ENCODE peak calls at places on chromosomes 1 and 21, in five cellular contexts. Q is ELR, T is neural crest cell, J is upper lobe of right lung, K is MCF 10A. X is an unnamed sample.

GRCh38 chr1:155648207-155649147 is 38.5 kb downstream of the MSTO1 start:
- DNase-seq in K (peak; percentile 97), T (no peak), J (no peak), Q (peak; percentile 93), X (no peak)

GRCh38 chr1:147762233-147763024 is 2.0 kb upstream of the GJA5 start:
- DNase-seq in K (no peak), T (no peak), Q (peak; percentile 10), J (no peak), X (no peak)

GRCh38 chr1:39808784-39809517 is 20.3 kb upstream of the BMP8B start:
- DNase-seq in Q (no peak), J (no peak), K (no peak), T (no peak), X (no peak)

GRCh38 chr1:160636076-160636475 is 10.8 kb downstream of the SLAMF1 start:
- DNase-seq in Q (no peak), T (no peak), J (no peak), K (no peak), X (no peak)

GRCh38 chr1:85368073-85368778 is 91.8 kb upstream of the BCL10 start:
- DNase-seq in K (no peak), T (no peak), J (no peak), Q (no peak), X (no peak)

GRCh38 chr1:89484097-89485038 is 40.3 kb upstream of the LRRC8B start:
- DNase-seq in T (no peak), K (no peak), J (no peak), Q (no peak), X (no peak)

GRCh38 chr1:30911061-30911954 is 2.8 kb upstream of the SDC3 start:
- DNase-seq in J (peak; percentile 92), Q (peak; percentile 85), K (peak; percentile 91), T (peak; percentile 88), X (peak; percentile 95)

GRCh38 chr1:236471096-236471495 is 52.7 kb upstream of the LGALS8 start:
- DNase-seq in T (no peak), Q (no peak), K (no peak), J (no peak), X (no peak)

GRCh38 chr1:8663090-8663802 is 154.2 kb downstream of the RERE start:
- DNase-seq in J (no peak), T (no peak), Q (no peak), K (no peak), X (no peak)

GRCh38 chr21:37710555-37711293 is 205.5 kb downstream of the KCNJ6 start:
- DNase-seq in J (no peak), K (no peak), T (no peak), Q (peak; percentile 45), X (no peak)

GRCh38 chr1:165644064-165644735 is 13.2 kb downstream of the MGST3 start:
- DNase-seq in J (no peak), T (no peak), Q (peak; percentile 66), K (peak; percentile 55), X (no peak)

GRCh38 chr1:226406401-226406881 is 1.5 kb downstream of the PARP1 start:
- DNase-seq in T (no peak), K (peak; percentile 81), Q (peak; percentile 68), J (no peak), X (peak; percentile 23)

GRCh38 chr1:153842006-153842471 is 66.8 kb downstream of the SLC27A3 start:
- DNase-seq in J (no peak), Q (peak; percentile 10), K (peak; percentile 18), T (no peak), X (no peak)

GRCh38 chr1:243421784-243422183 is 165.9 kb downstream of the SDCCAG8 start:
- DNase-seq in K (peak; percentile 66), T (no peak), J (no peak), Q (peak; percentile 64), X (no peak)

GRCh38 chr1:119285482-119285881 is 83.1 kb upstream of the HAO2 start:
- DNase-seq in K (peak; percentile 86), T (no peak), Q (peak; percentile 75), J (no peak), X (no peak)

GRCh38 chr21:37868896-37869295 is 47.4 kb downstream of the KCNJ6 start:
- DNase-seq in T (no peak), J (no peak), K (peak; percentile 42), Q (peak; percentile 82), X (no peak)

GRCh38 chr1:232439011-232439410 is 190.9 kb downstream of the SIPA1L2 start:
- DNase-seq in J (no peak), T (no peak), Q (no peak), K (no peak), X (no peak)

GRCh38 chr1:75170981-75171380 is 36.8 kb downstream of the LHX8 start:
- DNase-seq in T (no peak), J (no peak), K (no peak), Q (no peak), X (no peak)

GRCh38 chr1:5688479-5689077 is 303.6 kb downstream of the NPHP4 start:
- DNase-seq in Q (no peak), J (no peak), T (no peak), K (no peak), X (no peak)

GRCh38 chr1:54794401-54795099 is 6.6 kb downstream of the TTC22 start:
- DNase-seq in K (no peak), T (no peak), J (no peak), Q (peak; percentile 54), X (no peak)

GRCh38 chr21:42400525-42400924 is 3.2 kb upstream of the UBASH3A start:
- DNase-seq in K (peak; percentile 68), J (no peak), T (no peak), Q (peak; percentile 22), X (no peak)

GRCh38 chr1:242243472-242243871 is 244.6 kb upstream of the MAP1LC3C start:
- DNase-seq in K (peak; percentile 36), J (no peak), Q (peak; percentile 1), T (no peak), X (no peak)

GRCh38 chr1:207745839-207746767 is 5.8 kb upstream of the CD46 start:
- DNase-seq in J (no peak), Q (no peak), K (peak; percentile 15), T (no peak), X (no peak)

GRCh38 chr1:40848530-40849189 is 13.5 kb downstream of the CITED4 start:
- DNase-seq in Q (peak; percentile 78), K (peak; percentile 86), T (peak; percentile 46), J (peak; percentile 77), X (no peak)

GRCh38 chr1:201137579-201138310 is 10.8 kb upstream of the ASCL5 start:
- DNase-seq in T (no peak), J (no peak), K (peak; percentile 78), Q (peak; percentile 86), X (peak; percentile 73)

GRCh38 chr1:24925082-24925779 is 4.8 kb downstream of the RUNX3 start:
- DNase-seq in Q (no peak), K (no peak), T (no peak), J (no peak), X (no peak)

X was measured in sciatic nerve.